ENCODE peak calls at places on chromosome 20, in nine cellular contexts. H is activated CD4-positive, alpha-beta memory T cell treated with anti-CD3 and anti-CD28 coated beads, Interleukin-2, amount 10 ng/mL, durations not matched to agents 7 days and 5 days; S is GM23248; Y is NCI-H187; K is tibial artery; T is astrocyte; V is choroid plexus epithelial cell; W is GM04503; A is nephron progenitor cell. R is an unnamed sample.

GRCh38 chr20:63857751-63858392 is 3.4 kb upstream of the ABHD16B start:
- DNase-seq in H (no peak), S (peak; percentile 19), Y (no peak), K (no peak), T (no peak), V (peak; percentile 76), W (no peak), A (peak; percentile 50), R (peak; percentile 53)

GRCh38 chr20:19976595-19977372 is 40.4 kb upstream of the NAA20 start:
- DNase-seq in H (no peak), S (peak; percentile 91), Y (no peak), K (peak; percentile 87), T (peak; percentile 90), V (peak; percentile 86), W (no peak), A (peak; percentile 33), R (peak; percentile 57)

GRCh38 chr20:61901421-61902212 is 164.1 kb downstream of the TAF4 start:
- DNase-seq in H (no peak), S (peak; percentile 60), Y (no peak), K (no peak), T (no peak), V (no peak), W (no peak), A (peak; percentile 1), R (no peak)

GRCh38 chr20:8131598-8132014 is 460 bp upstream of the PLCB1 start:
- DNase-seq in H (peak; percentile 18), S (peak; percentile 70), Y (peak; percentile 83), K (no peak), T (no peak), V (peak; percentile 62), W (no peak), A (no peak), R (peak; percentile 17)

GRCh38 chr20:22920898-22921297 is 114.2 kb upstream of the SSTR4 start:
- DNase-seq in H (no peak), S (no peak), Y (no peak), K (no peak), T (no peak), V (no peak), W (no peak), A (no peak), R (no peak)

GRCh38 chr20:5786930-5787826 is 37.0 kb downstream of the SHLD1 start:
- DNase-seq in H (no peak), S (peak; percentile 73), Y (no peak), K (no peak), T (peak; percentile 57), V (peak; percentile 86), W (peak; percentile 17), A (no peak), R (peak; percentile 40)

GRCh38 chr20:12928755-12929401 is 79.9 kb upstream of the SPTLC3 start:
- DNase-seq in H (no peak), S (peak; percentile 84), Y (no peak), K (no peak), T (peak; percentile 92), V (peak; percentile 92), W (peak; percentile 31), A (no peak), R (no peak)

GRCh38 chr20:36624068-36624813 is 18.7 kb downstream of the RAB5IF start:
- DNase-seq in H (no peak), S (no peak), Y (no peak), K (no peak), T (no peak), V (peak; percentile 33), W (no peak), A (no peak), R (no peak)

GRCh38 chr20:44552950-44553908 is 29.1 kb upstream of the PKIG start:
- DNase-seq in H (no peak), S (peak; percentile 82), Y (peak; percentile 54), K (no peak), T (peak; percentile 90), V (peak; percentile 89), W (no peak), A (no peak), R (no peak)

GRCh38 chr20:23661002-23661429 is 23.3 kb upstream of the CST3 start:
- DNase-seq in H (no peak), S (no peak), Y (no peak), K (no peak), T (no peak), V (no peak), W (no peak), A (no peak), R (no peak)

GRCh38 chr20:58271596-58272460 is 37.7 kb upstream of the RAB22A start:
- DNase-seq in H (peak; percentile 22), S (no peak), Y (no peak), K (no peak), T (no peak), V (peak; percentile 6), W (no peak), A (no peak), R (no peak)

GRCh38 chr20:4326194-4327065 is 311.1 kb upstream of the RNF24 start:
- DNase-seq in H (no peak), S (peak; percentile 27), Y (no peak), K (no peak), T (no peak), V (no peak), W (no peak), A (no peak), R (peak; percentile 31)

GRCh38 chr20:1415667-1416468 is 23.0 kb upstream of the FKBP1A start:
- DNase-seq in H (no peak), S (peak; percentile 99), Y (no peak), K (no peak), T (peak; percentile 96), V (peak; percentile 88), W (peak; percentile 77), A (no peak), R (no peak)

GRCh38 chr20:33169176-33169794 is 1.3 kb downstream of the BPIFA2 start:
- DNase-seq in H (no peak), S (no peak), Y (no peak), K (no peak), T (no peak), V (peak; percentile 2), W (no peak), A (peak; percentile 21), R (no peak)

GRCh38 chr20:57651977-57652864 is 32.0 kb upstream of the ZBP1 start:
- DNase-seq in H (peak; percentile 9), S (no peak), Y (no peak), K (peak; percentile 65), T (no peak), V (no peak), W (no peak), A (no peak), R (no peak)

GRCh38 chr20:64258071-64258823 is 2.7 kb downstream of the PCMTD2 start:
- DNase-seq in H (no peak), S (no peak), Y (no peak), K (no peak), T (no peak), V (no peak), W (no peak), A (no peak), R (no peak)

GRCh38 chr20:9392892-9393857 is 121.2 kb upstream of the LAMP5 start:
- DNase-seq in H (no peak), S (peak; percentile 83), Y (peak; percentile 25), K (peak; percentile 81), T (peak; percentile 51), V (peak; percentile 81), W (no peak), A (peak; percentile 61), R (peak; percentile 56)

GRCh38 chr20:4729265-4729664 is 7.6 kb downstream of the PRND start:
- DNase-seq in H (no peak), S (peak; percentile 16), Y (no peak), K (no peak), T (no peak), V (no peak), W (no peak), A (no peak), R (no peak)

GRCh38 chr20:8218861-8219260 is 86.8 kb downstream of the PLCB1 start:
- DNase-seq in H (no peak), S (peak; percentile 67), Y (no peak), K (no peak), T (peak; percentile 93), V (no peak), W (peak; percentile 49), A (no peak), R (no peak)

GRCh38 chr20:17617868-17618672 is 48.2 kb downstream of the DSTN start:
- DNase-seq in H (peak; percentile 14), S (no peak), Y (no peak), K (peak; percentile 69), T (no peak), V (no peak), W (no peak), A (peak; percentile 1), R (no peak)

GRCh38 chr20:15814903-15815302 is 758.3 kb downstream of the KIF16B start:
- DNase-seq in H (no peak), S (peak; percentile 65), Y (no peak), K (no peak), T (peak; percentile 6), V (peak; percentile 18), W (peak; percentile 14), A (no peak), R (no peak)

GRCh38 chr20:58682656-58683055 is 9.9 kb upstream of the NPEPL1 start:
- DNase-seq in H (no peak), S (peak; percentile 78), Y (no peak), K (no peak), T (peak; percentile 78), V (no peak), W (no peak), A (no peak), R (no peak)

GRCh38 chr20:36547186-36548005 is 6.1 kb downstream of the MYL9 start:
- DNase-seq in H (no peak), S (no peak), Y (no peak), K (peak; percentile 68), T (no peak), V (no peak), W (no peak), A (no peak), R (no peak)

GRCh38 chr20:6501061-6501460 is 266.4 kb upstream of the BMP2 start:
- DNase-seq in H (no peak), S (peak; percentile 59), Y (no peak), K (no peak), T (peak; percentile 87), V (peak; percentile 34), W (no peak), A (no peak), R (no peak)

GRCh38 chr20:40754372-40754943 is 65.4 kb upstream of the MAFB start:
- DNase-seq in H (no peak), S (no peak), Y (no peak), K (peak; percentile 74), T (no peak), V (no peak), W (no peak), A (peak; percentile 21), R (peak; percentile 62)

GRCh38 chr20:5297280-5298004 is 19.3 kb downstream of the PROKR2 start:
- DNase-seq in H (no peak), S (peak; percentile 6), Y (peak; percentile 59), K (no peak), T (peak; percentile 19), V (no peak), W (no peak), A (no peak), R (no peak)

GRCh38 chr20:10064611-10065010 is 29.8 kb downstream of the ANKEF1 start:
- DNase-seq in H (no peak), S (no peak), Y (no peak), K (no peak), T (peak; percentile 32), V (no peak), W (no peak), A (no peak), R (no peak)

GRCh38 chr20:4513720-4514119 is 208.0 kb upstream of the PRND start:
- DNase-seq in H (no peak), S (peak; percentile 57), Y (no peak), K (no peak), T (peak; percentile 89), V (peak; percentile 86), W (no peak), A (no peak), R (no peak)

GRCh38 chr20:59729476-59729875 is 125.1 kb downstream of the PHACTR3 start:
- DNase-seq in H (no peak), S (no peak), Y (no peak), K (no peak), T (no peak), V (no peak), W (no peak), A (no peak), R (no peak)

GRCh38 chr20:5864873-5865582 is 85.3 kb downstream of the TRMT6 start:
- DNase-seq in H (peak; percentile 33), S (peak; percentile 64), Y (no peak), K (no peak), T (peak; percentile 60), V (peak; percentile 85), W (no peak), A (no peak), R (no peak)

GRCh38 chr20:38855356-38855755 is 49.9 kb downstream of the PPP1R16B start:
- DNase-seq in H (no peak), S (peak; percentile 92), Y (no peak), K (no peak), T (peak; percentile 74), V (no peak), W (peak; percentile 39), A (no peak), R (no peak)

R was measured in heart right ventricle.